ENCODE peak calls at places on chromosomes 13 and 19, in six cellular contexts. Z is neural crest cell, O is psoas muscle, R is AG10803, P is pancreas, F is suprapubic skin. X is an unnamed sample.

GRCh38 chr19:13929340-13929739 is 8.9 kb downstream of the PODNL1 start:
- DNase-seq in Z (no peak), O (no peak), R (no peak), P (no peak), F (no peak), X (no peak)

GRCh38 chr13:33722216-33722900 is 95.6 kb upstream of the RFC3 start:
- DNase-seq in Z (no peak), O (no peak), R (peak; percentile 9), P (no peak), F (no peak), X (no peak)

GRCh38 chr19:1177322-1178114 is 3.5 kb upstream of the SBNO2 start:
- DNase-seq in Z (no peak), O (no peak), R (peak; percentile 98), P (no peak), F (no peak), X (no peak)

GRCh38 chr13:23268441-23268840 is 87.7 kb downstream of the SGCG start:
- DNase-seq in Z (no peak), O (no peak), R (no peak), P (no peak), F (no peak), X (no peak)

GRCh38 chr19:12884926-12885748 is 1.9 kb downstream of the KLF1 start:
- DNase-seq in Z (peak; percentile 48), O (peak; percentile 67), R (peak; percentile 36), P (peak; percentile 92), F (no peak), X (peak; percentile 67)

GRCh38 chr13:73224708-73225107 is 165.9 kb downstream of the KLF5 start:
- DNase-seq in Z (no peak), O (no peak), R (peak; percentile 85), P (no peak), F (no peak), X (no peak)

GRCh38 chr19:46716013-46716671 is 772 bp downstream of the PRKD2 start:
- DNase-seq in Z (peak; percentile 51), O (no peak), R (no peak), P (no peak), F (no peak), X (no peak)

GRCh38 chr13:110716235-110716505 is 2.7 kb downstream of the ING1 start:
- DNase-seq in Z (no peak), O (peak; percentile 63), R (no peak), P (no peak), F (no peak), X (no peak)

GRCh38 chr13:86402500-86402899 is 603.3 kb upstream of the SLITRK6 start:
- DNase-seq in Z (no peak), O (no peak), R (no peak), P (no peak), F (no peak), X (no peak)

GRCh38 chr19:45691516-45692186 is at the start of gene SNRPD2:
- DNase-seq in Z (peak; percentile 94), O (peak; percentile 92), R (peak; percentile 93), P (peak; percentile 95), F (peak; percentile 97), X (peak; percentile 90)

GRCh38 chr19:45687599-45687998 is 4.2 kb downstream of the SNRPD2 start:
- DNase-seq in Z (no peak), O (no peak), R (no peak), P (no peak), F (no peak), X (no peak)

GRCh38 chr19:45693168-45693788 is 812 bp downstream of the QPCTL start:
- DNase-seq in Z (peak; percentile 88), O (peak; percentile 81), R (peak; percentile 61), P (peak; percentile 80), F (peak; percentile 89), X (peak; percentile 67)

DNA sequence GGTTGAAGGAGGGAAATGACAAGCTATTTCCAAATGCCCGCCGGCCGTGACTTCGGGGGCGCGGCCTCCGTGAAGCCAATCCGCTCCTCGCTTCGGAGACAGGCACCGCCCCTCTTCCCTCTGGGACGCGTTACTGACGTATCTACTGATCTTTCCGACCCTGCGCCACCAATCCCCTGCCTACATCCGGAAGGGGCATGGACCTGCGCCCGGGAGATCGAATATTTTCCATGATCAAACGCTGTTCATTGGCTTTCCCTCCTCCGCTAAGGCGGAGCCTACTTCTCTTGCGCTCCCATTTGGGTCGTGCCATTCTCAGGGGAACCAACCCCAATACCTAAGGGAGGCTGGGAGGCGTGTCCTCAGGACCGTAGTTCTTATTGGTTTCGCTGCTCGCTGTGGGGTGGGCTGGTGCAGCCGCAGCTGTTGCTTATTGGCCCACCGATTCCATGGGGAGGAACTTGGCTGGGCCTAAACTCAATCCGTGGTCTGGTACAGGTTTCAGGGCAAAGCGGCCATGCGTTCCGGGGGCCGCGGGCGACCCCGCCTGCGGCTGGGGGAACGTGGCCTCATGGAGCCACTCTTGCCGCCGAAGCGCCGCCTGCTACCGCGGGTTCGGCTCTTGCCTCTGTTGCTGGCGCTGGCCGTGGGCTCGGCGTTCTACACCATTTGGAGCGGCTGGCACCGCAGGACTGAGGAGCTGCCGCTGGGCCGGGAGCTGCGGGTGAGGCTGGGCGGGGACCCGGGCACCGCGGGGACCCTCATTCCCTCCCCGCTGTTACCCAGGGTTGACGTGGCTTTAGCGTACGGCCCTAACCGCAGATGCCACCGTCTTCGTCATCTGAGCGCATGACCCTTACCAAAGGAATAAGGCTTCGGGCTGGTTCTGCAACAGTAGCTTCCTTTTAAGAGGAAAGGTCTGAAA is at the start of gene QPCTL:
- DNase-seq in Z (peak; percentile 89), O (peak; percentile 97), R (peak; percentile 100), P (peak; percentile 99), F (peak; percentile 99), X (peak; percentile 92)
- TF ChIP-seq CTCF in Z (no peak), O (no peak), R (no peak), P (no peak), F (no peak), X (no peak)

DNA sequence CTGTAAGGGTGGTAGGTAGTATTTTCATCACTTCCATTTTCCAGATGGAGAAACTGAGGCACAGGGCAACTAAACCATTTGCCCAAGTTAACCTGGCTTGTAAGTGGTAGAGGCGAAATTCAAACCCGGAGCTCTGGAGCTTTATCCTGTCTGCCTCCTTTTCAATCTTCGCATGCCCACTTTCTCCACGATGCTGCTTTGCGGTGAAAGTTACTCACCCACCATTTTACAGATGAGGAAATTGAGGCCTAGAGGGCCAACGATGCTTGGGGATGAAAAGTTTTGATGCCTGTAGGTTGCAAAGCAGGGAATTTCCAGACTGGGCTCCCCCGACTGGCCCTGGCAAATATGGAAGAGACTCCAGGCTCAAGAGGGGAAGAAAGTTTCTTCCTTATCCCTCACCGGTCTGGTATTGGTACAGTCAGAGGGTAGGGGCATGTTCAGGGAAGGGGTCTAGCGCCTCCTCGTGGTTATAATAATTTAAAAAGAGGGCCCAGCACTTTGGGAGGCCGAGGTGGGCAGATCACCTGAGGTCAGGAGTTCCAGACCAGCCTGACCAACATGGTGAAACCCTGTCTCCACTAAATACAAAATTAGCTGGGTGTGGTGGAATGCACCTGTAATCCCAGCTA is 1.9 kb upstream of the SH2D3A start:
- DNase-seq in Z (no peak), O (no peak), R (peak; percentile 15), P (no peak), F (no peak), X (no peak)
- TF ChIP-seq CTCF in Z (peak; percentile 47), O (peak; percentile 38), R (peak; percentile 26), P (no peak), F (no peak), X (no peak)

GRCh38 chr19:50206191-50206590 is 2.8 kb downstream of the MYH14 start:
- DNase-seq in Z (no peak), O (no peak), R (no peak), P (no peak), F (no peak), X (no peak)

GRCh38 chr19:50207730-50208129 is 4.3 kb downstream of the MYH14 start:
- DNase-seq in Z (no peak), O (no peak), R (no peak), P (no peak), F (no peak), X (no peak)

GRCh38 chr19:50204811-50205675 is 1.6 kb downstream of the MYH14 start:
- DNase-seq in Z (peak; percentile 25), O (peak; percentile 65), R (no peak), P (peak; percentile 90), F (no peak), X (peak; percentile 81)

GRCh38 chr19:50204081-50204428 is 633 bp downstream of the MYH14 start:
- DNase-seq in Z (no peak), O (no peak), R (no peak), P (no peak), F (no peak), X (no peak)

DNA sequence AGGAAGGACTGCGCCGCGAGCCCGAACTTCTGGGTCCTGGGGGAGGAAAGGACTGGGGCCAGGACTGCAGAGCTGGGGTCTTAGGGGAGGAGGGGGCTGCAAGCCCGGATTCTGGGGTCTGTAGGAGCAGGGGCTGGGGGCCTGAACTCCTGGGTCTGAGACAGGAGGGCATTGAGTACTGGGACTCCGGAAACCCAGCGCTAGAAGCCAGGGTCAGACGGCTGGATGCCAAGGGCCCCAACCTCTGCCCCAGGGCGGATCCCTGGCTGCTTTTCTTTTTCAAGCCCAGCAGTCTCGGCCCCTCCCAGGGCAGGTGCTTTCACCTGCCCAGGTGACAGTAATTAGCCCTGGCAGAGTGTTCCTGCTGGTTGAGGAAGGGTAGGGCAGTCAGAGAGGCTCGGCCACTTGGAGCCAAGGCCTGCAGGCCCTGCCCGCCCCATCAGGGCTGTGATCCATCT is 2.3 kb downstream of the MYH14 start:
- DNase-seq in Z (no peak), O (no peak), R (no peak), P (peak; percentile 63), F (no peak), X (no peak)
- TF ChIP-seq CTCF in Z (no peak), O (no peak), R (no peak), P (no peak), F (no peak), X (no peak)

DNA sequence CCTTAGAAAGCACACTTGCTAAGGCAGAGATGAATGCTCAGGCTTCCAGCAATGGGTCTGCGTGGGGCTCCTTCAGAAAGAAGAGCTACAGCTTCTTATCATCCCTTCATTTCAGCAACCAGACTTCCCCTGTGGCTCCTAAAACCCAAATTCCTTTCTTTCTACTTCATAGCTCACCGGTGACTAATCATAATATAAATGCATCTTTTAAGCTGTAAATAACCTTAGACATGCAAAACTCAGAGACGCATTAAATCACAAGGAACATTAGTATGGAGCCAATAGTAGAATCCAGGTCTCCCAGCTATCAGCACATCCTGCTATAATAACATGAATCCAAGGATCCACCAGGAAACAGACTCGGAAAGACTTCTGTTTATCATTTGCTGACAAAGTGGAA is 375.6 kb downstream of the COG6 start:
- DNase-seq in Z (no peak), O (no peak), R (peak; percentile 47), P (no peak), F (no peak), X (no peak)
- TF ChIP-seq CTCF in Z (no peak), O (no peak), R (no peak), P (no peak), F (no peak), X (no peak)

GRCh38 chr19:4343056-4343844 is at the start of gene MPND:
- DNase-seq in Z (peak; percentile 86), O (peak; percentile 94), R (peak; percentile 67), P (peak; percentile 86), F (peak; percentile 95), X (peak; percentile 92)
- TF ChIP-seq CTCF in Z (peak; percentile 44), O (peak; percentile 11), R (peak; percentile 46), P (no peak), F (peak; percentile 41), X (peak; percentile 11)